ENCODE peak calls at places on chromosomes 7 and 10, in eight cellular contexts. K is progenitor cell of endocrine pancreas; J is heart left ventricle; R is SJSA1; L is transverse colon; U is stimulated activated CD8-positive, alpha-beta memory T cell treated with anti-CD3 and anti-CD28 coated beads, Interleukin-2, amount 100 ng/mL, for 48 hours; W is kidney epithelial cell; M is cardiac septum. D is an unnamed sample.

GRCh38 chr10:67527351-67527750 is 168.6 kb downstream of the CTNNA3 start:
- DNase-seq in L (no peak), U (no peak), J (no peak), R (no peak), W (no peak), M (no peak), K (no peak), D (no peak)

GRCh38 chr7:30998180-30998579 is 34.4 kb downstream of the GHRHR start:
- DNase-seq in J (peak), W (no peak), L (no peak), K (no peak), M (no peak), R (no peak), U (no peak), D (no peak)

GRCh38 chr10:13276749-13277394 is 23.0 kb downstream of the PHYH start:
- DNase-seq in R (no peak), K (no peak), M (no peak), U (no peak), W (no peak), L (no peak), J (no peak), D (no peak)

GRCh38 chr10:126166797-126167196 is 221.5 kb downstream of the ADAM12 start:
- DNase-seq in R (no peak), M (no peak), K (no peak), U (no peak), W (no peak), J (no peak), L (no peak), D (no peak)

GRCh38 chr7:1536768-1537630 is 6.5 kb downstream of the MAFK start:
- DNase-seq in M (peak), L (peak), W (peak), J (peak), R (peak), K (peak), U (no peak), D (peak)

GRCh38 chr10:17200035-17200884 is 1.2 kb downstream of the TRDMT1 start:
- DNase-seq in J (no peak), M (no peak), W (no peak), L (no peak), U (no peak), K (no peak), R (peak), D (no peak)

GRCh38 chr7:35646289-35647033 is 48.5 kb downstream of the HERPUD2 start:
- DNase-seq in L (no peak), W (no peak), M (no peak), K (no peak), J (no peak), U (no peak), R (no peak), D (no peak)

GRCh38 chr7:24227603-24228359 is 56.2 kb upstream of the NPY start:
- DNase-seq in W (no peak), L (no peak), R (no peak), U (no peak), M (no peak), K (no peak), J (no peak), D (no peak)

GRCh38 chr7:99733448-99733847 is 1.5 kb downstream of the CYP3A7 start:
- DNase-seq in R (no peak), L (no peak), M (no peak), K (no peak), W (no peak), U (no peak), J (no peak), D (no peak)